ENCODE peak calls at places on chromosomes 7 and 10, in five cellular contexts. One of them, this sample, is unnamed.

GRCh38 chr10:4195214-4195613 is 410.2 kb upstream of the KLF6 start:
- DNase-seq in HepG2: no peak
- DNase-seq in SK-N-SH: no peak
- DNase-seq in GM12878: no peak
- DNase-seq in K562: peak
- DNase-seq in this sample: no peak

GRCh38 chr10:6207658-6208057 is 4.9 kb downstream of the PFKFB3 start:
- DNase-seq in SK-N-SH: no peak
- DNase-seq in K562: no peak
- DNase-seq in HepG2: no peak
- DNase-seq in GM12878: no peak
- DNase-seq in this sample: no peak

GRCh38 chr10:88987243-88987726 is 3.3 kb upstream of the FAS start:
- DNase-seq in HepG2: no peak
- DNase-seq in SK-N-SH: no peak
- DNase-seq in GM12878: no peak
- DNase-seq in K562: no peak
- DNase-seq in this sample: no peak

GRCh38 chr10:43689618-43689954 is 40.9 kb upstream of the ZNF32 start:
- DNase-seq in GM12878: no peak
- DNase-seq in HepG2: no peak
- DNase-seq in SK-N-SH: peak
- DNase-seq in K562: peak
- DNase-seq in this sample: peak

GRCh38 chr10:12150163-12150562 is 20.7 kb downstream of the SEC61A2 start:
- DNase-seq in GM12878: no peak
- DNase-seq in K562: no peak
- DNase-seq in HepG2: no peak
- DNase-seq in SK-N-SH: no peak
- DNase-seq in this sample: no peak

GRCh38 chr7:118626739-118627138 is 402.2 kb downstream of the ANKRD7 start:
- DNase-seq in SK-N-SH: no peak
- DNase-seq in K562: no peak
- DNase-seq in GM12878: no peak
- DNase-seq in HepG2: no peak
- DNase-seq in this sample: no peak

GRCh38 chr10:119135517-119135890 is 30.0 kb downstream of the SFXN4 start:
- DNase-seq in K562: no peak
- DNase-seq in SK-N-SH: no peak
- DNase-seq in HepG2: no peak
- DNase-seq in GM12878: no peak
- DNase-seq in this sample: peak

GRCh38 chr7:95469850-95470249 is 15.9 kb upstream of the ASB4 start:
- DNase-seq in K562: no peak
- DNase-seq in GM12878: no peak
- DNase-seq in HepG2: peak
- DNase-seq in SK-N-SH: peak
- DNase-seq in this sample: no peak

GRCh38 chr7:133480868-133481267 is 228.0 kb downstream of the EXOC4 start:
- DNase-seq in SK-N-SH: no peak
- DNase-seq in HepG2: no peak
- DNase-seq in K562: no peak
- DNase-seq in GM12878: no peak
- DNase-seq in this sample: no peak

GRCh38 chr10:107487284-107487683 is 322.8 kb upstream of the SORCS1 start:
- DNase-seq in HepG2: no peak
- DNase-seq in K562: no peak
- DNase-seq in SK-N-SH: no peak
- DNase-seq in GM12878: no peak
- DNase-seq in this sample: no peak

GRCh38 chr10:37638569-37638968 is 218.8 kb downstream of the ZNF248 start:
- DNase-seq in GM12878: no peak
- DNase-seq in HepG2: no peak
- DNase-seq in SK-N-SH: no peak
- DNase-seq in K562: no peak
- DNase-seq in this sample: no peak

GRCh38 chr10:16155761-16156322 is 281.0 kb upstream of the PTER start:
- DNase-seq in HepG2: no peak
- DNase-seq in K562: no peak
- DNase-seq in GM12878: no peak
- DNase-seq in SK-N-SH: no peak
- DNase-seq in this sample: no peak

GRCh38 chr10:43339136-43339535 is 32.3 kb upstream of the FXYD4 start:
- DNase-seq in SK-N-SH: no peak
- DNase-seq in K562: no peak
- DNase-seq in GM12878: no peak
- DNase-seq in HepG2: no peak
- DNase-seq in this sample: no peak

GRCh38 chr10:60098676-60099601 is 192.6 kb upstream of the CCDC6 start:
- DNase-seq in HepG2: peak
- DNase-seq in GM12878: no peak
- DNase-seq in SK-N-SH: peak
- DNase-seq in K562: peak
- DNase-seq in this sample: peak

GRCh38 chr7:139103057-139103820 is 6.3 kb downstream of the ZC3HAV1 start:
- DNase-seq in SK-N-SH: no peak
- DNase-seq in K562: no peak
- DNase-seq in GM12878: no peak
- DNase-seq in HepG2: no peak
- DNase-seq in this sample: no peak

GRCh38 chr10:61487506-61487905 is 34.3 kb upstream of the TMEM26 start:
- DNase-seq in SK-N-SH: no peak
- DNase-seq in HepG2: no peak
- DNase-seq in K562: no peak
- DNase-seq in GM12878: no peak
- DNase-seq in this sample: no peak

GRCh38 chr10:11178606-11179221 is 161.0 kb downstream of the CELF2 start:
- DNase-seq in SK-N-SH: peak
- DNase-seq in K562: peak
- DNase-seq in HepG2: no peak
- DNase-seq in GM12878: peak
- DNase-seq in this sample: peak

GRCh38 chr10:82621680-82622079 is 746.7 kb downstream of the NRG3 start:
- DNase-seq in HepG2: no peak
- DNase-seq in GM12878: no peak
- DNase-seq in K562: no peak
- DNase-seq in SK-N-SH: no peak
- DNase-seq in this sample: no peak

GRCh38 chr10:34813626-34814227 is 1.4 kb downstream of the PARD3 start:
- DNase-seq in HepG2: peak
- DNase-seq in GM12878: no peak
- DNase-seq in SK-N-SH: no peak
- DNase-seq in K562: no peak
- DNase-seq in this sample: no peak

GRCh38 chr7:130598056-130598455 is 70.5 kb downstream of the COPG2 start:
- DNase-seq in GM12878: no peak
- DNase-seq in HepG2: no peak
- DNase-seq in K562: no peak
- DNase-seq in SK-N-SH: no peak
- DNase-seq in this sample: no peak

GRCh38 chr7:73565675-73566342 is 8.3 kb upstream of the BCL7B start:
- DNase-seq in HepG2: no peak
- DNase-seq in SK-N-SH: no peak
- DNase-seq in K562: no peak
- DNase-seq in GM12878: no peak
- DNase-seq in this sample: no peak

GRCh38 chr7:96224682-96225081 is 97.2 kb downstream of the SLC25A13 start:
- DNase-seq in K562: peak
- DNase-seq in SK-N-SH: peak
- DNase-seq in GM12878: no peak
- DNase-seq in HepG2: peak
- DNase-seq in this sample: peak

GRCh38 chr10:11105676-11106004 is 88.0 kb downstream of the CELF2 start:
- DNase-seq in SK-N-SH: no peak
- DNase-seq in GM12878: no peak
- DNase-seq in K562: no peak
- DNase-seq in HepG2: no peak
- DNase-seq in this sample: no peak

GRCh38 chr10:121647401-121647800 is 49.2 kb upstream of the FGFR2 start:
- DNase-seq in K562: no peak
- DNase-seq in GM12878: no peak
- DNase-seq in SK-N-SH: no peak
- DNase-seq in HepG2: no peak
- DNase-seq in this sample: no peak

GRCh38 chr10:43264324-43264986 is 2.4 kb downstream of the RASGEF1A start:
- DNase-seq in HepG2: no peak
- DNase-seq in GM12878: no peak
- DNase-seq in SK-N-SH: peak
- DNase-seq in K562: no peak
- DNase-seq in this sample: no peak

GRCh38 chr10:15901889-15902288 is 41.6 kb upstream of the MINDY3 start:
- DNase-seq in SK-N-SH: no peak
- DNase-seq in HepG2: no peak
- DNase-seq in GM12878: no peak
- DNase-seq in K562: no peak
- DNase-seq in this sample: no peak

GRCh38 chr10:43899224-43899959 is 250.7 kb upstream of the ZNF32 start:
- DNase-seq in HepG2: no peak
- DNase-seq in GM12878: no peak
- DNase-seq in SK-N-SH: peak
- DNase-seq in K562: no peak
- DNase-seq in this sample: no peak

GRCh38 chr7:127392182-127392565 is 334 bp downstream of the ZNF800 start:
- DNase-seq in GM12878: no peak
- DNase-seq in K562: peak
- DNase-seq in SK-N-SH: peak
- DNase-seq in HepG2: no peak
- DNase-seq in this sample: peak

GRCh38 chr10:515674-516073 is 173.8 kb downstream of the DIP2C start:
- DNase-seq in HepG2: no peak
- DNase-seq in GM12878: peak
- DNase-seq in K562: no peak
- DNase-seq in SK-N-SH: no peak
- DNase-seq in this sample: no peak

GRCh38 chr7:33722383-33723096 is 182.8 kb upstream of the BMPER start:
- DNase-seq in K562: no peak
- DNase-seq in GM12878: no peak
- DNase-seq in SK-N-SH: peak
- DNase-seq in HepG2: peak
- DNase-seq in this sample: no peak

GRCh38 chr10:103855852-103856496 is 598 bp upstream of the SH3PXD2A start:
- DNase-seq in HepG2: peak
- DNase-seq in K562: no peak
- DNase-seq in SK-N-SH: no peak
- DNase-seq in GM12878: no peak
- DNase-seq in this sample: no peak

GRCh38 chr7:95730493-95731280 is 41.7 kb upstream of the DYNC1I1 start:
- DNase-seq in SK-N-SH: no peak
- DNase-seq in HepG2: peak
- DNase-seq in K562: no peak
- DNase-seq in GM12878: no peak
- DNase-seq in this sample: no peak

DNA sequence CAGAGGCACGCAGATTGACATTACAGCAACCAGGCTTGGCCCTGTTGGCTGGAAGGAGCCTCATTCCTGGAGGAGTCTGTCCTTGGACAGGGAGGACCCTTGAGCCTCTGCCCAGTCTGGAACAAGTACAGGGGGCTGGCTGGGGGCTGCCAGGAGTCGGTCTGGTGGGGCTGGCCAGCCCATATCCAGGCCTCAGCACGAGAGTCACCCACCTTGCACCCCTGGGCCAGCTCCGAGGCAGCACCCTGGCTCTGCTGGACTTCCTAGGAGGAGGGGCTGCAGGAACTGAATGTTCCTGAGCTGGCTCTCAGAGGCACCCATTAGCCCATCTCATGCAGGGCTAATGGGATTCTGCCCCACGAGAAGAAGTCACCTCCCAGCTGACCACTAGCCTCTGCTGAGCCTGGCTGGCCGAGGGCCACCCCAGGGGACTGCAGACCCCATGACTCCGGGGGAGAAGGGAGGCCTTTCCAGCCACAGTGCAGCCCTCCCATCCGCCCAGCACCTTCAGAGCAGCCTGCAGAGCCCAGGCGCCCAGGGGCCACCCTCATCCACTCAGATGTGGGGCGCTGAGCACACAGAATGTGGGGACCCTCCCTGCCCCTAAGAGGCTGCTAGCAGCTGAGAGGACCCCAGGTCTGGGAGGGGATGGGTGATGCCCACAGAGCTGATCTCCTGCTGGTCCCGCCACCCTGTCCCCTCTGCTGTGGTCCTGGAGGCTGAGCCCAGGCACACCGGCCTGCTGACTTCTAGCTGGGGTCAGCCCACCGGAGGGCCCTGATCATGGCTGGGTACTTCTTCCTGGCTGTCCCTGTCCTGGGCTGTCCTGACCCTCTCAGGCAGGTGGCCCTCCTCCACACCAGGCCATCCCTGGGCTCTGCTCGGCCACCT is 14.8 kb upstream of the INPP5A start:
- DNase-seq in K562: no peak
- DNase-seq in SK-N-SH: peak
- DNase-seq in GM12878: no peak
- DNase-seq in HepG2: no peak
- DNase-seq in this sample: no peak
- TF ChIP-seq GABPA in K562: no peak
- TF ChIP-seq GABPA in SK-N-SH: no peak
- TF ChIP-seq GABPA in GM12878: no peak
- TF ChIP-seq GABPA in HepG2: no peak
- TF ChIP-seq GABPA in this sample: no peak

GRCh38 chr7:1473864-1474512 is 14.7 kb upstream of the MICALL2 start:
- DNase-seq in SK-N-SH: peak
- DNase-seq in K562: peak
- DNase-seq in HepG2: peak
- DNase-seq in GM12878: peak
- DNase-seq in this sample: peak
- TF ChIP-seq GABPA in SK-N-SH: no peak
- TF ChIP-seq GABPA in K562: no peak
- TF ChIP-seq GABPA in HepG2: no peak
- TF ChIP-seq GABPA in GM12878: no peak
- TF ChIP-seq GABPA in this sample: no peak

GRCh38 chr10:128897414-128897928 is 569.6 kb upstream of the MGMT start:
- DNase-seq in K562: no peak
- DNase-seq in SK-N-SH: no peak
- DNase-seq in HepG2: no peak
- DNase-seq in GM12878: no peak
- DNase-seq in this sample: no peak

GRCh38 chr10:128898916-128899195 is 568.2 kb upstream of the MGMT start:
- DNase-seq in K562: no peak
- DNase-seq in SK-N-SH: no peak
- DNase-seq in GM12878: no peak
- DNase-seq in HepG2: no peak
- DNase-seq in this sample: no peak

GRCh38 chr10:128902031-128902710 is 564.9 kb upstream of the MGMT start:
- DNase-seq in HepG2: no peak
- DNase-seq in K562: no peak
- DNase-seq in GM12878: no peak
- DNase-seq in SK-N-SH: no peak
- DNase-seq in this sample: no peak

GRCh38 chr10:128898133-128898915 is 568.7 kb upstream of the MGMT start:
- DNase-seq in SK-N-SH: no peak
- DNase-seq in K562: no peak
- DNase-seq in GM12878: no peak
- DNase-seq in HepG2: no peak
- DNase-seq in this sample: no peak

GRCh38 chr10:128900456-128900855 is 566.6 kb upstream of the MGMT start:
- DNase-seq in GM12878: no peak
- DNase-seq in HepG2: no peak
- DNase-seq in SK-N-SH: no peak
- DNase-seq in K562: no peak
- DNase-seq in this sample: no peak
- TF ChIP-seq GABPA in GM12878: no peak
- TF ChIP-seq GABPA in HepG2: no peak
- TF ChIP-seq GABPA in SK-N-SH: no peak
- TF ChIP-seq GABPA in K562: no peak
- TF ChIP-seq GABPA in this sample: no peak

GRCh38 chr10:95445223-95445836 is 115.8 kb downstream of the SORBS1 start:
- DNase-seq in SK-N-SH: no peak
- DNase-seq in HepG2: no peak
- DNase-seq in K562: no peak
- DNase-seq in GM12878: no peak
- DNase-seq in this sample: no peak
- TF ChIP-seq GABPA in SK-N-SH: no peak
- TF ChIP-seq GABPA in HepG2: no peak
- TF ChIP-seq GABPA in K562: no peak
- TF ChIP-seq GABPA in GM12878: no peak
- TF ChIP-seq GABPA in this sample: no peak